ENCODE peak calls at places on chromosomes 2 and 18, in nine cellular contexts. F is esophagus muscularis mucosa, S is midbrain, D is Daoy, T is fibroblast of the conjunctiva, A is left lobe of liver, R is NCI-H345, L is NCI-H1417, H is T-helper 2 cell. U is an unnamed sample.

GRCh38 chr2:235935071-235935470 is 233.1 kb downstream of the GBX2 start:
- DNase-seq in F (no peak), A (no peak), S (no peak), R (no peak), T (no peak), D (no peak), H (no peak), L (no peak), U (peak; percentile 90)

GRCh38 chr18:62881509-62882016 is 166.2 kb downstream of the PHLPP1 start:
- DNase-seq in S (no peak), F (no peak), R (peak; percentile 82), D (peak; percentile 87), T (peak; percentile 88), A (no peak), H (no peak), L (peak; percentile 33), U (no peak)

GRCh38 chr18:74255022-74255658 is 36.6 kb downstream of the CYB5A start:
- DNase-seq in T (no peak), L (no peak), F (no peak), A (no peak), R (no peak), S (no peak), H (no peak), D (no peak), U (no peak)

GRCh38 chr2:85933753-85934594 is 45.2 kb upstream of the ST3GAL5 start:
- DNase-seq in R (no peak), T (no peak), F (no peak), S (no peak), A (no peak), L (no peak), H (no peak), D (peak; percentile 77), U (no peak)

GRCh38 chr2:175726213-175726612 is 275.9 kb downstream of the LNPK start:
- DNase-seq in A (no peak), D (peak; percentile 47), H (no peak), L (no peak), F (no peak), R (no peak), T (no peak), S (no peak), U (no peak)

GRCh38 chr2:225184948-225185347 is 142.7 kb upstream of the DOCK10 start:
- DNase-seq in L (no peak), D (no peak), R (no peak), F (no peak), S (no peak), H (no peak), T (no peak), A (no peak), U (no peak)

GRCh38 chr18:37742436-37742835 is 176.8 kb upstream of the CELF4 start:
- DNase-seq in D (no peak), S (no peak), H (no peak), R (peak; percentile 82), A (no peak), L (peak; percentile 61), T (no peak), F (peak; percentile 47), U (peak; percentile 69)

GRCh38 chr2:27152796-27153464 is 4.1 kb downstream of the TCF23 start:
- DNase-seq in L (peak; percentile 55), F (no peak), S (no peak), A (no peak), R (peak; percentile 55), H (no peak), D (peak; percentile 27), T (no peak), U (no peak)

GRCh38 chr2:240431663-240432424 is 3.6 kb upstream of the GPC1 start:
- DNase-seq in S (no peak), T (no peak), L (no peak), D (no peak), H (peak; percentile 3), A (peak; percentile 35), F (no peak), R (no peak), U (no peak)

GRCh38 chr2:71498261-71498701 is 44.9 kb downstream of the DYSF start:
- DNase-seq in H (no peak), F (no peak), T (no peak), R (no peak), L (no peak), D (peak; percentile 85), A (no peak), S (no peak), U (no peak)

GRCh38 chr18:22032392-22032961 is 136.9 kb upstream of the GATA6 start:
- DNase-seq in S (no peak), F (no peak), L (no peak), D (peak; percentile 93), T (peak; percentile 12), R (no peak), H (no peak), A (no peak), U (no peak)

GRCh38 chr2:240600451-240600961 is 14.0 kb downstream of the CAPN10 start:
- DNase-seq in T (no peak), S (no peak), A (peak; percentile 39), D (no peak), H (no peak), F (no peak), L (no peak), R (no peak), U (no peak)

GRCh38 chr18:12879840-12880531 is 4.1 kb downstream of the PTPN2 start:
- DNase-seq in R (no peak), A (no peak), H (no peak), S (no peak), D (no peak), T (no peak), L (no peak), F (no peak), U (no peak)

GRCh38 chr18:79952996-79953559 is 1.6 kb upstream of the SLC66A2 start:
- DNase-seq in F (no peak), T (no peak), L (peak; percentile 28), A (no peak), S (no peak), D (no peak), R (peak; percentile 17), H (no peak), U (no peak)

GRCh38 chr18:79366177-79367094 is 29.3 kb upstream of the NFATC1 start:
- DNase-seq in L (no peak), F (no peak), D (no peak), S (no peak), A (no peak), R (no peak), H (no peak), T (peak; percentile 88), U (no peak)

GRCh38 chr2:43169987-43170732 is 56.2 kb downstream of the ZFP36L2 start:
- DNase-seq in H (peak; percentile 26), A (no peak), S (no peak), R (no peak), F (no peak), D (peak; percentile 31), T (no peak), L (no peak), U (no peak)

GRCh38 chr2:204625135-204625534 is 79.9 kb downstream of the PARD3B start:
- DNase-seq in R (peak; percentile 9), S (peak; percentile 71), F (no peak), H (no peak), A (no peak), D (peak; percentile 22), L (peak; percentile 35), T (no peak), U (no peak)

U was measured in NCI-H2227 treated with DMSO at 0.1 percent for 48 hours.